ENCODE peak calls at places on chromosomes 5 and 9, in five cellular contexts. L is K562, O is transverse colon, Y is upper lobe of right lung, P is ascending aorta. C is an unnamed sample. For H3K4me1, the result is how much of the 10 kb centered on the place peaks cover.

GRCh38 chr5:134079748-134080581 is 34.5 kb upstream of the TCF7 start:
- DNase-seq in O (no peak), Y (no peak), P (no peak), L (no peak), C (no peak)

GRCh38 chr5:68436686-68437520 is 221.3 kb downstream of the PIK3R1 start:
- DNase-seq in Y (no peak), L (no peak), O (no peak), P (no peak), C (no peak)

GRCh38 chr5:135204151-135204600 is 170.1 kb upstream of the PITX1 start:
- DNase-seq in L (peak), P (no peak), Y (no peak), O (no peak), C (no peak)

GRCh38 chr5:149274964-149275363 is 3.3 kb downstream of the AFAP1L1 start:
- DNase-seq in P (no peak), Y (no peak), O (no peak), L (no peak), C (no peak)

GRCh38 chr5:133926960-133927615 is 41.3 kb downstream of the C5orf15 start:
- DNase-seq in O (no peak), P (no peak), Y (no peak), L (no peak), C (no peak)

GRCh38 chr9:3956081-3956701 is 343.7 kb downstream of the GLIS3 start:
- DNase-seq in O (no peak), P (no peak), Y (no peak), L (no peak), C (no peak)

GRCh38 chr5:67209141-67209771 is 12.7 kb upstream of the CD180 start:
- DNase-seq in O (peak), L (peak), P (peak), Y (no peak), C (no peak)

GRCh38 chr9:127808347-127809001 is 5.8 kb downstream of the FPGS start:
- DNase-seq in Y (no peak), O (no peak), L (no peak), P (no peak), C (no peak)

GRCh38 chr5:7397935-7398334 is 2.0 kb downstream of the ADCY2 start:
- DNase-seq in P (no peak), L (no peak), Y (no peak), O (no peak), C (no peak)
- H3K4me3 ChIP-seq in P (no peak), L (no peak), Y (no peak), O (no peak), C (no peak)

GRCh38 chr9:126293522-126293889 is 33.1 kb upstream of the MVB12B start:
- DNase-seq in Y (no peak), O (no peak), L (peak), P (peak), C (no peak)
- TF ChIP-seq CTCF in Y (peak), O (no peak), L (peak), P (no peak), C (no peak)

GRCh38 chr5:177362102-177362868 is 4.6 kb downstream of the RGS14 start:
- DNase-seq in O (no peak), Y (no peak), L (no peak), P (no peak), C (no peak)
- H3K4me1 ChIP-seq in O (under half), Y (under half), L (half or more), P (under half), C (half or more)

GRCh38 chr5:10625700-10626472 is 62.0 kb downstream of the ANKRD33B start:
- DNase-seq in L (no peak), P (no peak), Y (peak), O (no peak), C (no peak)
- H3K4me3 ChIP-seq in L (no peak), P (no peak), Y (no peak), O (no peak), C (no peak)